ENCODE peak calls at places on chromosomes 6 and 20, in five cellular contexts. T is right lobe of liver, I is ACHN, O is fibroblast of lung, W is esophagus squamous epithelium. H is an unnamed sample.
A peak's percentile ranks its signal among the peaks of the same experiment; 100 is the strongest.

GRCh38 chr6:11853678-11854417 is 75.2 kb upstream of the ADTRP start:
- DNase-seq in T (no peak), I (no peak), O (no peak), W (no peak), H (no peak)

GRCh38 chr6:26311012-26311384 is 54.0 kb upstream of the BTN3A2 start:
- DNase-seq in T (no peak), I (peak; percentile 39), O (peak; percentile 66), W (no peak), H (no peak)

GRCh38 chr6:143157146-143157545 is 96.5 kb downstream of the AIG1 start:
- DNase-seq in T (no peak), I (no peak), O (no peak), W (no peak), H (no peak)

GRCh38 chr6:31304683-31305082 is 32.8 kb upstream of the HLA-C start:
- DNase-seq in T (no peak), I (no peak), O (no peak), W (no peak), H (no peak)

GRCh38 chr6:34155471-34156300 is 9.8 kb upstream of the GRM4 start:
- DNase-seq in T (no peak), I (no peak), O (no peak), W (no peak), H (no peak)

GRCh38 chr6:138086573-138087196 is 20.5 kb downstream of the PERP start:
- DNase-seq in T (no peak), I (no peak), O (peak; percentile 74), W (no peak), H (no peak)

GRCh38 chr6:134707342-134707982 is 242.4 kb downstream of the ALDH8A1 start:
- DNase-seq in T (no peak), I (peak; percentile 18), O (peak; percentile 62), W (no peak), H (peak; percentile 58)

GRCh38 chr6:63709148-63709547 is 73.5 kb downstream of the PHF3 start:
- DNase-seq in T (no peak), I (no peak), O (no peak), W (no peak), H (no peak)

GRCh38 chr6:161233986-161234620 is 39.8 kb downstream of the AGPAT4 start:
- DNase-seq in T (no peak), I (peak; percentile 82), O (peak; percentile 92), W (no peak), H (no peak)

GRCh38 chr6:44800171-44800671 is 412.7 kb downstream of the CDC5L start:
- DNase-seq in T (no peak), I (no peak), O (peak; percentile 82), W (no peak), H (no peak)

GRCh38 chr20:33569290-33570094 is 79.6 kb downstream of the CBFA2T2 start:
- DNase-seq in T (no peak), I (no peak), O (no peak), W (no peak), H (no peak)

GRCh38 chr20:49508435-49509199 is 26.1 kb upstream of the KCNB1 start:
- DNase-seq in T (no peak), I (peak; percentile 38), O (peak; percentile 40), W (no peak), H (no peak)

GRCh38 chr20:36281785-36282380 is 24.3 kb upstream of the DLGAP4 start:
- DNase-seq in T (no peak), I (no peak), O (no peak), W (no peak), H (no peak)

GRCh38 chr6:26301638-26302037 is 63.4 kb upstream of the BTN3A2 start:
- DNase-seq in T (no peak), I (no peak), O (no peak), W (no peak), H (no peak)

GRCh38 chr6:168007592-168008338 is 10.3 kb downstream of the KIF25 start:
- DNase-seq in T (no peak), I (peak; percentile 96), O (peak; percentile 100), W (no peak), H (no peak)